ENCODE peak calls at places on chromosome 13, in nine cellular contexts. S, T, I, V, O, R, G, A and W are unnamed samples.
A peak's percentile ranks its signal among the peaks of the same experiment; 100 is the strongest.

GRCh38 chr13:95438297-95438696 is 114.2 kb upstream of the CLDN10 start:
- DNase-seq in G (no peak), I (no peak), T (no peak), R (no peak), V (no peak), A (no peak), O (no peak), S (peak; percentile 27), W (no peak)

GRCh38 chr13:50428183-50428877 is 413.1 kb downstream of the KCNRG start:
- DNase-seq in O (no peak), V (no peak), R (no peak), T (no peak), I (no peak), A (no peak), S (no peak), G (no peak), W (no peak)

GRCh38 chr13:34025746-34026145 is 207.8 kb downstream of the RFC3 start:
- DNase-seq in S (no peak), G (no peak), V (no peak), T (peak; percentile 10), I (no peak), A (no peak), O (peak; percentile 89), R (no peak), W (no peak)

GRCh38 chr13:114132419-114133121 is at the start of gene RASA3:
- DNase-seq in I (no peak), A (peak; percentile 73), O (peak; percentile 87), S (peak; percentile 80), G (peak; percentile 66), R (peak; percentile 95), T (peak; percentile 75), V (peak; percentile 92), W (no peak)

GRCh38 chr13:43880930-43881329 is 1.2 kb downstream of the LACC1 start:
- DNase-seq in G (no peak), I (no peak), V (no peak), R (no peak), S (no peak), T (no peak), O (no peak), A (no peak), W (no peak)

GRCh38 chr13:79307866-79308298 is 98.2 kb downstream of the RBM26 start:
- DNase-seq in R (peak; percentile 6), O (peak; percentile 52), I (no peak), A (no peak), V (no peak), G (no peak), T (no peak), S (no peak), W (no peak)

GRCh38 chr13:113654591-113655357 is 3.2 kb downstream of the ATP4B start:
- DNase-seq in A (peak; percentile 4), G (no peak), V (peak; percentile 8), O (no peak), I (no peak), S (no peak), T (no peak), R (no peak), W (peak; percentile 26)

GRCh38 chr13:37878496-37878895 is 8.9 kb upstream of the TRPC4 start:
- DNase-seq in I (no peak), G (no peak), A (no peak), O (peak; percentile 31), R (no peak), S (no peak), T (no peak), V (no peak), W (no peak)

GRCh38 chr13:98575009-98575866 is 1.7 kb downstream of the STK24 start:
- DNase-seq in O (peak; percentile 54), A (no peak), I (no peak), R (peak; percentile 29), V (no peak), G (no peak), S (peak; percentile 19), T (no peak), W (no peak)

GRCh38 chr13:98577823-98578285 is 947 bp upstream of the STK24 start:
- DNase-seq in S (no peak), O (no peak), V (no peak), A (no peak), T (no peak), R (no peak), G (no peak), I (no peak), W (no peak)

GRCh38 chr13:98576215-98576945 is 527 bp downstream of the STK24 start:
- DNase-seq in A (peak; percentile 46), S (peak; percentile 44), I (no peak), O (peak; percentile 38), R (peak; percentile 62), G (peak; percentile 43), T (peak; percentile 59), V (peak; percentile 52), W (peak; percentile 47)

GRCh38 chr13:98576963-98577822 is at the start of gene STK24:
- DNase-seq in R (peak; percentile 92), V (peak; percentile 81), I (no peak), G (peak; percentile 36), T (peak; percentile 75), A (peak; percentile 56), S (peak; percentile 71), O (peak; percentile 72), W (no peak)

GRCh38 chr13:98575876-98576214 is 1.1 kb downstream of the STK24 start:
- DNase-seq in V (no peak), A (no peak), S (no peak), R (no peak), T (no peak), O (no peak), I (no peak), G (no peak), W (no peak)
- TF ChIP-seq CTCF in V (no peak), A (no peak), S (no peak), R (no peak), T (no peak), O (no peak), I (no peak), G (no peak), W (no peak)

GRCh38 chr13:28679628-28680027 is 20.7 kb downstream of the POMP start:
- DNase-seq in G (no peak), A (no peak), V (no peak), O (peak; percentile 14), R (no peak), I (no peak), S (no peak), T (no peak), W (no peak)
- TF ChIP-seq CTCF in G (no peak), A (peak; percentile 14), V (peak; percentile 38), O (peak; percentile 24), R (peak; percentile 55), I (peak; percentile 32), S (peak; percentile 16), T (peak; percentile 21), W (peak; percentile 21)

DNA sequence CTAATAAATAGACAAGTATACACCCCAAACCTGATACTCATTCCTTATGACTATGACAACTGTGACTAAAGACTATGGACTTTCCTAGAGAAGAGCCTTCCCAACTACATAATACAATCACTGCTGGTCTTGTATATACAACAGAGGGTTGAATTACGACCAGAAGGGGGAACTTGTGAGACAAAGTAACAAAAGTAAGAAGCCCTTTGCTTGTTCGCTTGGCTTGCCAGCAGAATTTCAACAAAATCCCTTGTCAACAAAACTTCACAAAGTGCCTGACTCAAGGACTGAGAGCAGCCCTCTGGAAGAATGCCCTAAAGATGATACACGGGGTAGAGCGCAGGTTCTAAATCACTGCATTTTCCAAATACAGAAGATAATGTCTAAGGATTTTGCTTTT is 99.4 kb downstream of the WASF3 start:
- DNase-seq in O (peak; percentile 58), A (no peak), R (peak; percentile 70), S (peak; percentile 5), V (no peak), T (no peak), I (no peak), G (no peak), W (no peak)
- TF ChIP-seq CTCF in O (peak; percentile 31), A (no peak), R (peak; percentile 47), S (no peak), V (peak; percentile 17), T (no peak), I (no peak), G (no peak), W (no peak)

GRCh38 chr13:87259479-87260083 is 411.6 kb upstream of the SLITRK5 start:
- DNase-seq in S (no peak), A (no peak), O (no peak), T (no peak), R (peak; percentile 61), I (no peak), G (no peak), V (peak; percentile 32), W (no peak)
- TF ChIP-seq CTCF in S (no peak), A (no peak), O (peak; percentile 50), T (peak; percentile 65), R (peak; percentile 63), I (no peak), G (no peak), V (peak; percentile 49), W (no peak)

GRCh38 chr13:73945371-73945770 is 188.8 kb downstream of the KLF12 start:
- DNase-seq in V (no peak), I (no peak), S (no peak), O (no peak), A (no peak), T (no peak), G (no peak), R (no peak), W (no peak)
- TF ChIP-seq CTCF in V (no peak), I (peak; percentile 12), S (no peak), O (no peak), A (no peak), T (no peak), G (no peak), R (no peak), W (no peak)

GRCh38 chr13:45340422-45341033 is 455 bp downstream of the TPT1 start:
- DNase-seq in T (peak; percentile 60), I (peak; percentile 66), V (peak; percentile 89), O (peak; percentile 88), S (peak; percentile 92), R (peak; percentile 94), G (peak; percentile 81), A (peak; percentile 76), W (peak; percentile 82)
- TF ChIP-seq CTCF in T (no peak), I (peak; percentile 66), V (peak; percentile 58), O (peak; percentile 43), S (peak; percentile 38), R (peak; percentile 56), G (peak; percentile 67), A (peak; percentile 48), W (peak; percentile 72)

DNA sequence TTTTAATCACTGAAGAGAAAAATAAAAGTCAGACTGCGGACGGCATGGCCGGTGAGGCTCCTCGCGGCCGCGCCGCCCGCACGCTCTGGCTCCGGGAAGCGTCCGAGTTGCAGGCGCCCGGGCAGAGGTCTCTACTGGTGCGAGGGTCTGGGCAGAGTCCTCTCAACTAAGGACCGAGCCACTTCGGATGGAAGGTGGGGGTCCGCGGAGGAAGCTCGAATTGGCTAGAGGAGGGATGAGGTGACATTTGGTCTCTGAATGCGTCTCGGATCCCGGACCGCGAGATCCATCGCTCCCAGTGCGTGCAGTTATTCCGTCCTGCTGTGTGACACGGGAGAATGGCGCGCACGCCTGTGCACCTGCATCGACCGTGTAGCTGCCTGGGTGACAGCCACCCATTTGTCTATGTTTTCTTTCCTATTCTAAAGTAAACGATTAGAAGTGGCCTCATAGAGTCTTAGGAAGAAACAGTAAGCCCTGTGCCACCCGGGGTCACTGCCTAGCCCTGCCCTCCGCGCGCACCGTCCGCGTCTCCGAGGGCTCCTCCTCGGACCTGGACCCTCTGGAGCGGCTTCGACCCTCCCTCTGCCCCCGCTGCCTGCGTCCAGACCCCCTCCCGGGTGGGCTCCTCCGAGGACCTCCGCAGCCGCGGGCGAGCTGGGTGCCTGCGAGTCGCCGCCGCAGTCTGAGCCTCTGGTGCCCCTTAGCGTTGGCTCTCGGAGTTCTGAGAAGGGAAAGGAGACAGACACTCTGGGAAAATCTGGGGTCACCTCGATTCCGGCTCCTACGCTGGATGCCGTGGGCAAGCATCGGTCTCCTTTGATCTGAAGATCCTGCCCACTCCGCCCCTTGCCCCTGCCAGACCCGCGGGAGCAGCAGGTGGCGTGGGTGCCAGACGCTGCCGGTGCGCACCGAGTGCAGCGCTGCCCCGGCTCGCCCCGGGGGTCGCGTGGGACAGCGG is 347.4 kb downstream of the LIG4 start:
- DNase-seq in A (no peak), I (no peak), V (peak; percentile 91), S (peak; percentile 79), T (no peak), O (peak; percentile 52), R (peak; percentile 83), G (no peak), W (no peak)
- TF ChIP-seq CTCF in A (no peak), I (no peak), V (peak; percentile 83), S (no peak), T (no peak), O (peak; percentile 64), R (peak; percentile 69), G (no peak), W (no peak)